ENCODE peak calls at places on chromosomes 13 and 19, in nine cellular contexts. V is RWPE1, Q is keratinocyte, S is uterus, M is dorsolateral prefrontal cortex, F is GM23338, L is hepatocyte, B is stomach, T is PC-3. A is an unnamed sample.

GRCh38 chr19:41261474-41262190 is 2.5 kb upstream of the HNRNPUL1 start:
- DNase-seq in T (no peak), Q (no peak), V (peak), S (no peak), L (peak), B (no peak), F (no peak), M (no peak), A (no peak)

GRCh38 chr13:47835470-47836228 is 165.4 kb downstream of the SUCLA2 start:
- DNase-seq in B (no peak), F (no peak), S (no peak), Q (no peak), L (no peak), M (no peak), V (no peak), T (no peak), A (no peak)

GRCh38 chr13:109783447-109783814 is 3.0 kb downstream of the IRS2 start:
- DNase-seq in S (no peak), F (peak), Q (no peak), L (no peak), T (peak), V (no peak), B (no peak), M (no peak), A (no peak)

GRCh38 chr19:55079400-55080038 is 3.9 kb downstream of the EPS8L1 start:
- DNase-seq in L (peak), T (no peak), Q (no peak), M (no peak), F (no peak), V (no peak), B (no peak), S (no peak), A (no peak)

GRCh38 chr19:32914879-32915278 is 45.3 kb upstream of the SLC7A9 start:
- DNase-seq in V (no peak), F (no peak), S (no peak), L (no peak), Q (no peak), M (no peak), T (peak), B (no peak), A (no peak)

GRCh38 chr13:74550039-74550438 is 415.8 kb upstream of the KLF12 start:
- DNase-seq in M (no peak), L (no peak), V (no peak), S (no peak), Q (no peak), F (peak), B (no peak), T (no peak), A (peak)

GRCh38 chr13:28641600-28641926 is 17.4 kb upstream of the POMP start:
- DNase-seq in S (no peak), F (no peak), B (no peak), L (no peak), Q (no peak), V (no peak), T (no peak), M (no peak), A (no peak)

GRCh38 chr13:108226184-108226583 is 8.0 kb downstream of the ABHD13 start:
- DNase-seq in Q (no peak), L (peak), S (no peak), T (no peak), M (no peak), F (no peak), V (no peak), B (no peak), A (no peak)

GRCh38 chr19:33501957-33502356 is 19.6 kb downstream of the PEPD start:
- DNase-seq in F (no peak), S (no peak), L (no peak), B (no peak), M (no peak), T (no peak), V (no peak), Q (no peak), A (no peak)

GRCh38 chr13:27712421-27712820 is 79.9 kb upstream of the GSX1 start:
- DNase-seq in Q (no peak), V (peak), L (peak), S (no peak), F (no peak), M (no peak), T (peak), B (peak), A (peak)

GRCh38 chr19:30498707-30499106 is 126.5 kb downstream of the ZNF536 start:
- DNase-seq in Q (no peak), L (no peak), V (no peak), M (peak), S (no peak), F (peak), B (no peak), T (no peak), A (no peak)

GRCh38 chr13:90485441-90485840 is 862.0 kb upstream of the MIR17HG start:
- DNase-seq in L (no peak), S (no peak), F (no peak), M (no peak), B (no peak), V (peak), T (peak), Q (no peak), A (no peak)

GRCh38 chr19:28239270-28239669 is 973.7 kb downstream of the UQCRFS1 start:
- DNase-seq in T (no peak), F (peak), Q (no peak), L (no peak), M (no peak), B (no peak), V (no peak), S (no peak), A (peak)

DNA sequence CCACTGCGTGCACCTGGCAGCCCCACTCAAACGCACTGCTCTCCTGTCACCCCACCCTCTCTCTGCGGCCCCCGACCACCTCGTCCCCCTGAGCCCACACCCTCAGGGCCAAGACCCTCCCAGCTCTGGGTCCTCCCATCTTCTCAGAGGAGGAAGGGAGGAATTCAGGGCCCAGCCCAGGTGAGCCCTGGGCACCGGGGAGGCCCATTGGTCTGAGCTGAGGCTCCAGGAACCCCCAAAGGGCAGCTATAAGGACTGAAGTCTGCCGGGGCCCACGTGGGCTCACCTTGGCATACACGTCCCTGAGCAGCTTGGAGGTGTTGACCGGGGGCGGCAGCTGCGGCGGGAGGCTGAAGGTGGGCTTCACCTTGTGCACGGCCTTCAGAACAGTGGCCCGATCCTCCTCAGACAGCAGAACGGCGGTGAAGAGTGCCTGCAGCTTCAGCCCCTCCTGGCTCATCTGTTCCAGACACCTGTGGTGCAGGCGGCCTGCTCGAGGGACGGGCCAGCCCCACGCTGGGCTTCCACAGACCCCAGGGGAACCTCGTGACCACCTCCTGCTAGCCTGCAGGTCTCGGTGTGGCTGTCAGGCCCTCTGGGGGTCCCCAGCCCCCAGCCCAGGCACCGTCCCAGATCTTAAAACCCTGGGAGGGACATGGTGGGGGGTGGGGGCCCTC is 8.8 kb downstream of the POLRMT start:
- DNase-seq in Q (no peak), S (no peak), B (no peak), M (no peak), L (no peak), F (no peak), V (no peak), T (no peak), A (no peak)
- TF ChIP-seq CTCF in Q (no peak), S (no peak), B (no peak), M (no peak), L (no peak), F (no peak), V (no peak), T (no peak), A (no peak)

GRCh38 chr13:45180713-45181601 is 19.9 kb downstream of the KCTD4 start:
- DNase-seq in V (no peak), T (peak), S (no peak), F (no peak), Q (no peak), M (no peak), B (no peak), L (no peak), A (no peak)

GRCh38 chr13:45180303-45180702 is 20.5 kb downstream of the KCTD4 start:
- DNase-seq in M (no peak), L (no peak), B (no peak), F (no peak), V (no peak), Q (no peak), T (no peak), S (no peak), A (no peak)

GRCh38 chr13:45174478-45174877 is 26.4 kb downstream of the KCTD4 start:
- DNase-seq in L (no peak), V (no peak), Q (no peak), T (no peak), B (no peak), S (no peak), M (no peak), F (no peak), A (no peak)

GRCh38 chr13:45179428-45179827 is 21.4 kb downstream of the KCTD4 start:
- DNase-seq in L (no peak), S (no peak), B (no peak), Q (no peak), M (no peak), V (no peak), F (no peak), T (no peak), A (no peak)

GRCh38 chr13:45178349-45179142 is 22.3 kb downstream of the KCTD4 start:
- DNase-seq in V (no peak), M (no peak), F (no peak), Q (no peak), S (no peak), B (no peak), L (peak), T (peak), A (no peak)
- H3K27ac ChIP-seq in V (no peak), M (no peak), F (no peak), Q (no peak), S (no peak), B (no peak), L (peak), T (no peak), A (no peak)

GRCh38 chr19:14404322-14404721 is 14.8 kb downstream of the DDX39A start:
- DNase-seq in T (no peak), L (no peak), S (no peak), V (no peak), B (no peak), M (no peak), F (no peak), Q (no peak), A (no peak)

GRCh38 chr19:14405758-14406644 is 13.1 kb downstream of the DDX39A start:
- DNase-seq in M (peak), L (peak), V (peak), F (peak), T (peak), Q (no peak), B (peak), S (peak), A (peak)

GRCh38 chr19:14406645-14407331 is 12.4 kb downstream of the DDX39A start:
- DNase-seq in M (no peak), L (no peak), T (no peak), F (no peak), Q (no peak), V (no peak), B (no peak), S (no peak), A (no peak)

GRCh38 chr19:14407889-14408640 is 11.1 kb downstream of the DDX39A start:
- DNase-seq in S (no peak), V (no peak), T (no peak), F (no peak), B (peak), Q (no peak), L (no peak), M (no peak), A (no peak)

GRCh38 chr19:14405380-14405757 is 13.8 kb downstream of the DDX39A start:
- DNase-seq in Q (no peak), S (no peak), V (no peak), T (no peak), F (peak), L (no peak), B (no peak), M (no peak), A (no peak)
- TF ChIP-seq CTCF in Q (no peak), S (no peak), V (no peak), T (no peak), F (peak), L (no peak), B (no peak), M (no peak), A (no peak)

GRCh38 chr13:50322006-50322405 is 306.8 kb downstream of the KCNRG start:
- DNase-seq in Q (no peak), T (no peak), F (no peak), S (no peak), B (no peak), M (no peak), V (no peak), L (no peak), A (no peak)

GRCh38 chr13:50326746-50327145 is 311.5 kb downstream of the KCNRG start:
- DNase-seq in B (no peak), F (no peak), S (no peak), Q (no peak), V (no peak), T (peak), L (no peak), M (no peak), A (no peak)

GRCh38 chr13:50326271-50326670 is 311.0 kb downstream of the KCNRG start:
- DNase-seq in L (no peak), Q (no peak), M (no peak), S (no peak), B (no peak), T (no peak), F (no peak), V (no peak), A (no peak)

GRCh38 chr13:50320297-50320862 is 305.1 kb downstream of the KCNRG start:
- DNase-seq in Q (no peak), B (no peak), S (no peak), V (peak), T (peak), L (peak), F (no peak), M (no peak), A (peak)

GRCh38 chr13:50323440-50324070 is 308.3 kb downstream of the KCNRG start:
- DNase-seq in T (peak), L (no peak), Q (peak), V (peak), F (no peak), M (no peak), S (no peak), B (no peak), A (peak)
- H3K27ac ChIP-seq in T (peak), L (no peak), Q (no peak), V (no peak), F (no peak), M (no peak), S (no peak), B (no peak), A (no peak)

GRCh38 chr19:19053508-19054314 is 10.1 kb upstream of the SLC25A42 start:
- DNase-seq in F (peak), B (peak), S (peak), V (no peak), L (peak), M (peak), T (peak), Q (no peak), A (peak)
- TF ChIP-seq CTCF in F (peak), B (peak), S (peak), V (peak), L (peak), M (peak), T (peak), Q (peak), A (peak)

DNA sequence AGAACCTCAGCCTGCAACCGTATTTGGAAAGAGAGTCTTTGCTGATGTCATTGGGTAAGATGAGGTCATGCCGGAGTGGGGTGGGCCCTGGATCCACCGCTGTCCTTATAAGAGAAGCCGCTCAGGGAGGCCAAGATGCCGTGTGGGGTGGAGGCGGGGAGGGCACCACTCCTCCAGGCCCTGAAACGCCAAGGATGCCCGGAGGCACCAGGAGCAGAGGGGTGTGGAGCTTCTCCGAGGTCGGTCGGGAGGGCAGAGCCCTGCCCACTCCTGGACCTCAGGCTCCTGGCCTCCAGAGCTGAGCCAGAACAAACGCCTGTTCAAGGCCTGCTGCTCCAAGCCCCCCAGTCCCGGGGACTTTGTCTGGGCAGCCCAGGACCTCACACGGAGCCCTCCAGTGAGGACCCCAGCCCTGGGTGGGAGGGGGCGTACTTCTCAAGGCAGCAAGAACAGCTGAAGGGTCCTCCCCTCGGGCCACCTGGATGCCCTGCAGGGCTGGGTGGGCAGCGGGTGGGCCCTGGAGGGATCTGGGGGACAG is 29.9 kb downstream of the PIP5K1C start:
- DNase-seq in M (peak), Q (no peak), V (no peak), T (no peak), F (no peak), S (peak), B (peak), L (peak), A (no peak)
- H3K27ac ChIP-seq in M (peak), Q (no peak), V (no peak), T (no peak), F (peak), S (peak), B (peak), L (peak), A (peak)

DNA sequence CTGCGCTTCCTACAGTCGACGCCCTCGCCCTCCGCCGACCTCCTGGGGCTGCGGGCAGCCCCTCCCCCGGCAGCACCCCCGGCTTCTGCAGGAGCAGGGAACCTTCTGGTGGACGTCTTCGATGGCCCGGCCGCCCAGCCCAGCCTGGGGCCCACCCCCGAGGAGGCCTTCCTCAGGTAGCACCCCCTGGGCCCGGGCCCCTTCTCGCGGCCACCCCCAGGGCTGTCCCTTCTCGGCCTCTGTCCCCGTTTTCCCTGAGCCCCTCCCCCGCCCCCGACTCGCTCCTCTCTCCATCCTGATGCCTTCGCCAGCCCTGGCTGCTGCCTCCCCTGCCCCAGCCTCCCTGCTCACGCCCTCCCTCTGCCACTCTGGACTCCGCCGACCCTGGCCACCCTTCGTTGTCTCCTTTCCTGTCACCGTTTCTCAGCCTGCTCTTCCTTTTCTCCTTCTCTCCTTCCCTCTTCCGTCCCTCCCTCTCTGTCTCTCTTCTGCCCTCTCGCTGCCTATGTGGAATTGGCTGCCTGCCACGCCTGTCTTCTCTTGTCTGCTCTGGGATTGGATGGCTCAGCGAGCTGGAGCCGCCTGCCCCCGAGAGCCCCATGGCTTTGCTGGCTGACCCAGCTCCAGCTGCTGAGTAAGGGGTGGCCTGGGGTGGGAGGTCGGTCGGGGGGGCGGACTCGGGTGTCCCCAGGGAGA is 11.0 kb downstream of the FUZ start:
- DNase-seq in V (no peak), F (peak), M (peak), B (peak), Q (no peak), S (peak), L (peak), T (no peak), A (peak)
- TF ChIP-seq CTCF in V (no peak), F (peak), M (peak), B (no peak), Q (no peak), S (peak), L (peak), T (no peak), A (peak)